ENCODE peak calls at places on chromosomes 4 and X, in six cellular contexts. H is MM.1S, I is mammary epithelial cell, X is adipocyte, G is colonic mucosa, Q is PC-3. B is an unnamed sample.
A peak's percentile ranks its signal among the peaks of the same experiment; 100 is the strongest.

GRCh38 chr4:138111462-138112000 is 130.6 kb downstream of the SLC7A11 start:
- DNase-seq in X (peak; percentile 21), I (peak; percentile 71), G (no peak), H (no peak), Q (peak; percentile 62), B (peak; percentile 72)

GRCh38 chr4:36038521-36038920 is 205.8 kb downstream of the ARAP2 start:
- DNase-seq in G (no peak), Q (no peak), X (no peak), H (no peak), I (no peak), B (no peak)

GRCh38 chr4:85677286-85677685 is 202.3 kb downstream of the ARHGAP24 start:
- DNase-seq in Q (no peak), X (no peak), I (no peak), H (no peak), G (no peak), B (no peak)

GRCh38 chr4:66430856-66431255 is 760.6 kb upstream of the EPHA5 start:
- DNase-seq in X (peak; percentile 25), I (no peak), H (no peak), Q (peak; percentile 49), G (no peak), B (peak; percentile 61)

GRCh38 chr4:15162465-15163283 is 160.4 kb downstream of the CPEB2 start:
- DNase-seq in Q (peak; percentile 36), X (peak; percentile 71), H (peak; percentile 40), I (no peak), G (no peak), B (no peak)

GRCh38 chr4:61204353-61204752 is 4.2 kb downstream of the ADGRL3 start:
- DNase-seq in Q (peak; percentile 86), I (peak; percentile 73), X (peak; percentile 40), G (no peak), H (no peak), B (no peak)

GRCh38 chr4:34953145-34953799 is 1291.0 kb downstream of the ARAP2 start:
- DNase-seq in X (no peak), I (no peak), H (no peak), G (no peak), Q (peak; percentile 74), B (peak; percentile 80)

GRCh38 chr4:77538574-77539157 is 67.0 kb upstream of the CXCL13 start:
- DNase-seq in H (peak; percentile 53), Q (peak; percentile 71), X (peak; percentile 13), I (peak; percentile 71), G (peak; percentile 51), B (no peak)

GRCh38 chr4:55849724-55850123 is 3.7 kb upstream of the EXOC1 start:
- DNase-seq in G (no peak), H (no peak), I (no peak), Q (no peak), X (no peak), B (no peak)

GRCh38 chr4:7886250-7886973 is 53.2 kb downstream of the AFAP1 start:
- DNase-seq in H (no peak), I (no peak), G (no peak), X (peak; percentile 51), Q (no peak), B (no peak)
- H3K9ac ChIP-seq in H (no peak overlapping the region), I (no peak overlapping the region), G (no peak overlapping the region), X (peak overlapping the region; percentile 14), Q (no peak overlapping the region), B (no peak overlapping the region)

GRCh38 chr4:147813107-147813773 is 81.4 kb downstream of the ARHGAP10 start:
- DNase-seq in H (no peak), I (no peak), G (no peak), Q (no peak), X (no peak), B (no peak)
- H3K9ac ChIP-seq in H (no peak overlapping the region), I (no peak overlapping the region), G (no peak overlapping the region), Q (no peak overlapping the region), X (peak overlapping the region; percentile 31), B (no peak overlapping the region)

GRCh38 chr4:87943660-87944149 is 31.8 kb upstream of the SPP1 start:
- DNase-seq in I (no peak), G (no peak), X (no peak), H (no peak), Q (no peak), B (no peak)

GRCh38 chr4:87941537-87942392 is 33.7 kb upstream of the SPP1 start:
- DNase-seq in Q (no peak), H (no peak), G (no peak), I (no peak), X (no peak), B (no peak)

GRCh38 chr4:87937523-87937922 is 38.0 kb upstream of the SPP1 start:
- DNase-seq in I (no peak), Q (no peak), X (no peak), H (no peak), G (no peak), B (no peak)

GRCh38 chr4:87938746-87939145 is 36.8 kb upstream of the SPP1 start:
- DNase-seq in I (no peak), X (no peak), H (no peak), Q (no peak), G (no peak), B (no peak)

DNA sequence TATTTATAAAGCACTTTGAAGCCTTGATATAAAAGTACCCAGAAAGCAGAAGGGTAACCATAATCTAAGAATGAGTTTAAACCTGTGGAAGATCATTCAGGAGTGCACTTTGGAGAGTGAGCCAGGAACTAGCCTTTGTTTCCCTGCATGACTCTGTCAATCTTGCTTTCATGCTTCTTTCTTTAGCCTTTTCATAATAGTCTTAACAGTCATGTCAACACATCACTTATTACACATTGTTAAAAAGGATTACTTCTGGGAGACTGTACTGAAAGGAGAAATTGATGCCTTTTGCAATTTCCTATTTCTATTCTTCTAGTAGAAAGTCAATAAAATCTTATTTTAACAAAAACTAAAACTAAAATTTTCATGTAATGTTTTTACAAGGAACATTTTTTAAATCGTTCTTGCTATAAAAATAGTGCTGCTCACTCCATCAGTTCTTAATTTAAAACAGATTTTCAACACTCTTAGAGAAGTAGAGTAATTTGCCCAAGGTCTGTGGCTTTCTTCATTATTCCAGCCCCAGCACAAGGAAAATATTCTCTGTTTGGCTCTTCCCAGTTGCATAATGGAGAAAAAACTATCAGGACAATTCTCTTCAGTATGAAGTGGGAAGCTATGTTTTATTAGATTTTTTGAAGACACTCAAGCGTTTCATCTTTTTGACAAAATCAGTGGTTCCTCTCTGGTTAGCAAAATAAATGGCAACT is 35.4 kb upstream of the SPP1 start:
- DNase-seq in X (no peak), I (no peak), G (no peak), H (no peak), Q (no peak), B (no peak)
- H3K9ac ChIP-seq in X (no peak overlapping the region), I (no peak overlapping the region), G (no peak overlapping the region), H (no peak overlapping the region), Q (no peak overlapping the region), B (no peak overlapping the region)

GRCh38 chr4:186191266-186192067 is at the start of gene CYP4V2:
- DNase-seq in X (peak; percentile 90), I (peak; percentile 75), Q (peak; percentile 41), H (peak; percentile 93), G (peak; percentile 87), B (peak; percentile 88)
- H3K9ac ChIP-seq in X (peak within 1 kb of the TSS; percentile 86), I (peak within 1 kb of the TSS; percentile 59), Q (peak within 1 kb of the TSS; percentile 8), H (peak within 1 kb of the TSS; percentile 88), G (peak within 1 kb of the TSS; percentile 83), B (peak within 1 kb of the TSS; percentile 42)

DNA sequence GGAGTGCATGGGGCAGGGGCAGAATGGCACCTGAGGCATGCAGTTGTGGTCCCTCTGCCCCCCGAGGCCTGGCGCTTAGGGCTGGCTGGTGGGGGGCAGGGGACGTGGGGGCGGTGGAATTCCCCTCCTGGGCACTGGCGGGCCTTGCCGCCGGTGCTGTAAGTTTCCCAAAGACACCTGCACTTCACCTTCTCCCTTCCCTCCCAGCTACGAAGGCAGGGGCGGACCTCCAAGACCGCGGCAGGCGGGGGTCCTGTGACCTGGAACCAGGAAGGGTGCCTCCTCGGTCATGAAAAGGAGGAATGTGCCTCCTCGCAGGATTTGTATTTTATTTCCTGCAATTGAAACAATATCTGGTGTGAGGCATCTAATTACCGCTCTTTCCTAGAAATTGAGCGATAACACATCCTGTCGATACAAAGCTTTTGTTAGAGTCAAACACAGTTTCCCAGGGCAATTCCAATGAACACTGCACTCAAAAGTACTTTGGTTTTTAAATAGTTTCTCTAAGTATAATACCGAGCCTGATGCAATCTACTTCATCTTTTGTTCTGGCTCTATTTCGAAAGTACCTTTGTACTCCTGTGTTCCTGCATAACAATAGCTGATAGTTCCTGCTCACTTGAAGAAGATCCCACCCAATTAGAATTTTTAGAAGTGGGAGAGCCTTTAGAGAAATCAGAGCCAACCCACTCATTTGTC is 12.3 kb upstream of the ADRA2C start:
- DNase-seq in X (no peak), H (no peak), Q (no peak), G (no peak), I (no peak), B (no peak)
- H3K9ac ChIP-seq in X (no peak overlapping the region), H (no peak overlapping the region), Q (no peak overlapping the region), G (no peak overlapping the region), I (no peak overlapping the region), B (no peak overlapping the region)

GRCh38 chrX:10620121-10620699 is at the start of gene MID1:
- DNase-seq in I (peak; percentile 79), G (peak; percentile 77), X (peak; percentile 89), Q (peak; percentile 83), H (peak; percentile 60), B (peak; percentile 90)

GRCh38 chrX:10619311-10620015 is 922 bp downstream of the MID1 start:
- DNase-seq in I (no peak), Q (peak; percentile 22), G (peak; percentile 32), H (peak; percentile 58), X (peak; percentile 48), B (no peak)

GRCh38 chrX:10617964-10618342 is 2.4 kb downstream of the MID1 start:
- DNase-seq in I (peak; percentile 67), G (peak; percentile 31), H (no peak), X (peak; percentile 49), Q (peak; percentile 93), B (no peak)

GRCh38 chrX:10617186-10617963 is 3.0 kb downstream of the MID1 start:
- DNase-seq in X (no peak), I (no peak), G (no peak), Q (peak; percentile 28), H (no peak), B (no peak)

GRCh38 chrX:10618911-10619310 is 1.5 kb downstream of the MID1 start:
- DNase-seq in G (no peak), I (no peak), H (no peak), X (peak; percentile 38), Q (peak; percentile 30), B (no peak)
- H3K9ac ChIP-seq in G (peak overlapping the region; percentile 49), I (peak overlapping the region; percentile 85), H (no peak overlapping the region), X (peak overlapping the region; percentile 84), Q (peak overlapping the region; percentile 81), B (peak overlapping the region; percentile 76)

GRCh38 chr4:99591757-99592156 is 17.1 kb downstream of the MTTP start:
- DNase-seq in I (no peak), G (no peak), Q (peak; percentile 62), H (no peak), X (no peak), B (no peak)
- H3K9ac ChIP-seq in I (no peak overlapping the region), G (no peak overlapping the region), Q (no peak overlapping the region), H (no peak overlapping the region), X (no peak overlapping the region), B (no peak overlapping the region)

DNA sequence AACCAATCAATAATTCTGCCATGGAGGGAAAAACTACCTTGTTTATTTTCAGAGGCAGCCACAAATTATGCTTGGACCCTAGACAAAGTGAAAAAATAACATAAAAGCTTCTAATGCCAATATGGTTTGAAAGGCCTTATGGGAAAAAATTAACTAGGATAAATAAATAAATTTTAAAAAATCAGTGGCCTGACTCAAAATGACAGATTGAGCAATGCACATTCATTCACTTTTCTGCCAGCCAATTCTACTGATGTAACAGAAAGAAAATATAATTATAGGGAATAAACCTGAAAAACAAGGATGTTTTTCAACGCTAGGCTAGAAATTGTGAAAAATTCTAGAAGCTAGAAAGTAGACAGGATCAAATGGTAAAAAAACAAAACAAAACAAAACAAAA is 176.1 kb downstream of the SNCA start:
- DNase-seq in G (no peak), H (no peak), Q (no peak), X (peak; percentile 65), I (no peak), B (no peak)
- H3K9ac ChIP-seq in G (no peak overlapping the region), H (no peak overlapping the region), Q (no peak overlapping the region), X (peak overlapping the region; percentile 49), I (peak overlapping the region; percentile 60), B (no peak overlapping the region)